ENCODE peak calls at places on chromosomes 5 and 9, in nine cellular contexts. One of them, this sample, is unnamed.

GRCh38 chr9:129201289-129201688 is 23.2 kb upstream of the IER5L start:
- DNase-seq in kidney epithelial cell: no peak
- DNase-seq in SK-N-SH: no peak
- DNase-seq in transverse colon: no peak
- DNase-seq in cardiac muscle cell: no peak
- DNase-seq in tibial nerve: no peak
- DNase-seq in A549: no peak
- DNase-seq in fibroblast of pulmonary artery: no peak
- DNase-seq in tibial artery: no peak
- DNase-seq in this sample: no peak

GRCh38 chr5:132370241-132370820 is 821 bp downstream of the SLC22A5 start:
- DNase-seq in kidney epithelial cell: no peak
- DNase-seq in SK-N-SH: no peak
- DNase-seq in transverse colon: no peak
- DNase-seq in cardiac muscle cell: no peak
- DNase-seq in tibial nerve: no peak
- DNase-seq in A549: no peak
- DNase-seq in fibroblast of pulmonary artery: no peak
- DNase-seq in tibial artery: no peak
- DNase-seq in this sample: no peak

GRCh38 chr9:126298319-126298801 is 28.3 kb upstream of the MVB12B start:
- DNase-seq in kidney epithelial cell: no peak
- DNase-seq in SK-N-SH: no peak
- DNase-seq in transverse colon: peak; percentile 74
- DNase-seq in cardiac muscle cell: no peak
- DNase-seq in tibial nerve: no peak
- DNase-seq in A549: no peak
- DNase-seq in fibroblast of pulmonary artery: no peak
- DNase-seq in tibial artery: no peak
- DNase-seq in this sample: no peak

GRCh38 chr9:38733503-38733902 is 13.6 kb upstream of the FAM240B start:
- DNase-seq in kidney epithelial cell: no peak
- DNase-seq in SK-N-SH: no peak
- DNase-seq in transverse colon: no peak
- DNase-seq in cardiac muscle cell: no peak
- DNase-seq in tibial nerve: no peak
- DNase-seq in A549: no peak
- DNase-seq in fibroblast of pulmonary artery: no peak
- DNase-seq in tibial artery: no peak
- DNase-seq in this sample: no peak

GRCh38 chr5:135249658-135250057 is 149.4 kb downstream of the MACROH2A1 start:
- DNase-seq in kidney epithelial cell: no peak
- DNase-seq in SK-N-SH: no peak
- DNase-seq in transverse colon: no peak
- DNase-seq in cardiac muscle cell: no peak
- DNase-seq in tibial nerve: no peak
- DNase-seq in A549: no peak
- DNase-seq in fibroblast of pulmonary artery: no peak
- DNase-seq in tibial artery: no peak
- DNase-seq in this sample: no peak

GRCh38 chr9:131960805-131961495 is 118.7 kb downstream of the MED27 start:
- DNase-seq in kidney epithelial cell: no peak
- DNase-seq in SK-N-SH: no peak
- DNase-seq in transverse colon: no peak
- DNase-seq in cardiac muscle cell: no peak
- DNase-seq in tibial nerve: no peak
- DNase-seq in A549: no peak
- DNase-seq in fibroblast of pulmonary artery: no peak
- DNase-seq in tibial artery: no peak
- DNase-seq in this sample: no peak

GRCh38 chr5:140549237-140550144 is 2.0 kb downstream of the EIF4EBP3 start:
- DNase-seq in kidney epithelial cell: no peak
- DNase-seq in SK-N-SH: peak; percentile 71
- DNase-seq in transverse colon: peak; percentile 81
- DNase-seq in cardiac muscle cell: peak; percentile 28
- DNase-seq in tibial nerve: no peak
- DNase-seq in A549: no peak
- DNase-seq in fibroblast of pulmonary artery: peak; percentile 58
- DNase-seq in tibial artery: peak; percentile 56
- DNase-seq in this sample: peak; percentile 37

GRCh38 chr9:136668983-136669790 is 6.5 kb downstream of the EGFL7 start:
- DNase-seq in kidney epithelial cell: no peak
- DNase-seq in SK-N-SH: no peak
- DNase-seq in transverse colon: no peak
- DNase-seq in cardiac muscle cell: no peak
- DNase-seq in tibial nerve: no peak
- DNase-seq in A549: peak; percentile 61
- DNase-seq in fibroblast of pulmonary artery: no peak
- DNase-seq in tibial artery: no peak
- DNase-seq in this sample: no peak

GRCh38 chr5:169288066-169288753 is 12.7 kb downstream of the SLIT3 start:
- DNase-seq in kidney epithelial cell: no peak
- DNase-seq in SK-N-SH: no peak
- DNase-seq in transverse colon: no peak
- DNase-seq in cardiac muscle cell: no peak
- DNase-seq in tibial nerve: no peak
- DNase-seq in A549: no peak
- DNase-seq in fibroblast of pulmonary artery: no peak
- DNase-seq in tibial artery: no peak
- DNase-seq in this sample: no peak

GRCh38 chr9:121503443-121503842 is 3.8 kb upstream of the GGTA1 start:
- DNase-seq in kidney epithelial cell: no peak
- DNase-seq in SK-N-SH: peak; percentile 60
- DNase-seq in transverse colon: no peak
- DNase-seq in cardiac muscle cell: no peak
- DNase-seq in tibial nerve: no peak
- DNase-seq in A549: no peak
- DNase-seq in fibroblast of pulmonary artery: no peak
- DNase-seq in tibial artery: peak; percentile 30
- DNase-seq in this sample: no peak

GRCh38 chr5:61200582-61201155 is 38.4 kb upstream of the SMIM15 start:
- DNase-seq in kidney epithelial cell: no peak
- DNase-seq in SK-N-SH: no peak
- DNase-seq in transverse colon: no peak
- DNase-seq in cardiac muscle cell: no peak
- DNase-seq in tibial nerve: no peak
- DNase-seq in A549: no peak
- DNase-seq in fibroblast of pulmonary artery: peak; percentile 16
- DNase-seq in tibial artery: no peak
- DNase-seq in this sample: no peak

GRCh38 chr5:50749181-50749580 is 82.7 kb downstream of the PARP8 start:
- DNase-seq in kidney epithelial cell: no peak
- DNase-seq in SK-N-SH: no peak
- DNase-seq in transverse colon: no peak
- DNase-seq in cardiac muscle cell: no peak
- DNase-seq in tibial nerve: no peak
- DNase-seq in A549: no peak
- DNase-seq in fibroblast of pulmonary artery: no peak
- DNase-seq in tibial artery: no peak
- DNase-seq in this sample: no peak

GRCh38 chr9:131838581-131839280 is 98.9 kb upstream of the RAPGEF1 start:
- DNase-seq in kidney epithelial cell: no peak
- DNase-seq in SK-N-SH: no peak
- DNase-seq in transverse colon: no peak
- DNase-seq in cardiac muscle cell: no peak
- DNase-seq in tibial nerve: no peak
- DNase-seq in A549: no peak
- DNase-seq in fibroblast of pulmonary artery: no peak
- DNase-seq in tibial artery: no peak
- DNase-seq in this sample: no peak

GRCh38 chr5:180720501-180720900 is 19.4 kb downstream of the OR2Y1 start:
- DNase-seq in kidney epithelial cell: no peak
- DNase-seq in SK-N-SH: no peak
- DNase-seq in transverse colon: no peak
- DNase-seq in cardiac muscle cell: no peak
- DNase-seq in tibial nerve: no peak
- DNase-seq in A549: no peak
- DNase-seq in fibroblast of pulmonary artery: no peak
- DNase-seq in tibial artery: no peak
- DNase-seq in this sample: no peak

GRCh38 chr5:65332591-65332990 is 149.1 kb downstream of the ADAMTS6 start:
- DNase-seq in kidney epithelial cell: no peak
- DNase-seq in SK-N-SH: no peak
- DNase-seq in transverse colon: no peak
- DNase-seq in cardiac muscle cell: peak; percentile 0
- DNase-seq in tibial nerve: no peak
- DNase-seq in A549: no peak
- DNase-seq in fibroblast of pulmonary artery: no peak
- DNase-seq in tibial artery: no peak
- DNase-seq in this sample: no peak

GRCh38 chr5:137572042-137572695 is 73.0 kb upstream of the SPOCK1 start:
- DNase-seq in kidney epithelial cell: no peak
- DNase-seq in SK-N-SH: no peak
- DNase-seq in transverse colon: no peak
- DNase-seq in cardiac muscle cell: no peak
- DNase-seq in tibial nerve: no peak
- DNase-seq in A549: no peak
- DNase-seq in fibroblast of pulmonary artery: no peak
- DNase-seq in tibial artery: no peak
- DNase-seq in this sample: no peak

GRCh38 chr9:26566141-26566540 is 326.5 kb downstream of the CAAP1 start:
- DNase-seq in kidney epithelial cell: no peak
- DNase-seq in SK-N-SH: no peak
- DNase-seq in transverse colon: no peak
- DNase-seq in cardiac muscle cell: no peak
- DNase-seq in tibial nerve: no peak
- DNase-seq in A549: no peak
- DNase-seq in fibroblast of pulmonary artery: no peak
- DNase-seq in tibial artery: no peak
- DNase-seq in this sample: no peak

GRCh38 chr5:79240561-79240960 is 4.6 kb downstream of the JMY start:
- DNase-seq in kidney epithelial cell: no peak
- DNase-seq in SK-N-SH: no peak
- DNase-seq in transverse colon: no peak
- DNase-seq in cardiac muscle cell: no peak
- DNase-seq in tibial nerve: no peak
- DNase-seq in A549: no peak
- DNase-seq in fibroblast of pulmonary artery: no peak
- DNase-seq in tibial artery: no peak
- DNase-seq in this sample: peak; percentile 90
- H3K4me3 ChIP-seq in kidney epithelial cell: no peak overlapping the region
- H3K4me3 ChIP-seq in SK-N-SH: no peak overlapping the region
- H3K4me3 ChIP-seq in transverse colon: no peak overlapping the region
- H3K4me3 ChIP-seq in cardiac muscle cell: no peak overlapping the region
- H3K4me3 ChIP-seq in tibial nerve: no peak overlapping the region
- H3K4me3 ChIP-seq in A549: no peak overlapping the region
- H3K4me3 ChIP-seq in fibroblast of pulmonary artery: no peak overlapping the region
- H3K4me3 ChIP-seq in tibial artery: no peak overlapping the region
- H3K4me3 ChIP-seq in this sample: peak overlapping the region; percentile 35

DNA sequence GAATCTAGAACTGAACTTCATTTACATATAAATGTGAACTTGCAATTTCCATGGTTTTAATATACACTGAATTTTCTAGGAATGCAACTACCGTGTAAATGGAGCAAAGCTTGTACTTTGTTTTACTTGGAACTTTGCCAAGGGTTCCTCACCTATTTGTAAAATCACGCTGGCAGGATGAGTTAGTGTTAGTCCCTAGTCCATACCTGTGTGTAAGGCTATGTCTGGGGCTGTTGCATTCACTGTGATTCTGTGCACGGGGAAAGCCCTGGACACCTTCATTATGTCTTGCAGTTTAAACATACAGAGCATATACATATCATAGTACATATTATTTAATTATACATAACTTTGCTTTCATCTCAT is 119.9 kb downstream of the PAX5 start:
- DNase-seq in kidney epithelial cell: no peak
- DNase-seq in SK-N-SH: no peak
- DNase-seq in transverse colon: no peak
- DNase-seq in cardiac muscle cell: no peak
- DNase-seq in tibial nerve: no peak
- DNase-seq in A549: no peak
- DNase-seq in fibroblast of pulmonary artery: no peak
- DNase-seq in tibial artery: no peak
- DNase-seq in this sample: peak; percentile 27
- TF ChIP-seq CTCF in kidney epithelial cell: no peak
- TF ChIP-seq CTCF in SK-N-SH: no peak
- TF ChIP-seq CTCF in transverse colon: no peak
- TF ChIP-seq CTCF in cardiac muscle cell: no peak
- TF ChIP-seq CTCF in tibial nerve: no peak
- TF ChIP-seq CTCF in A549: no peak
- TF ChIP-seq CTCF in fibroblast of pulmonary artery: no peak
- TF ChIP-seq CTCF in tibial artery: no peak
- TF ChIP-seq CTCF in this sample: no peak

DNA sequence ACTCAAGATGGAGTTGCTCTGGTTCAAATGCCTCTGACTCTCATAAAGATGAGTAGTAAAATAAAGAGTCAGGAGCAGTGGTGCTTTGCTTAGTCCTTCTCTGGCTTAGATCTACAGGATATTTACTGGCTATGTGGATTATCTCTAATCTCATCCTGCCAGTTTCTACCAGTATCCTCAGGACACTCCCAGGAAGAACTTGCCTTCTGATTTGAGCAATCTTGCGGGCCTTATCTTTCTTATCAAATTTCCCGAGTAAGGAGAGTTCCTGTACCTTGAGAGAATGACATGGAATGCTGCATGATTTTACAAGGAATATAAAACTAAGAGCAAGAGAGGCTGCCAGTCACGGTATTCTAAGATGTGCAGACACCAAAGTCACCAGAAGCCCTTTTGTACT is 364.0 kb downstream of the ARHGEF28 start:
- DNase-seq in kidney epithelial cell: no peak
- DNase-seq in SK-N-SH: no peak
- DNase-seq in transverse colon: no peak
- DNase-seq in cardiac muscle cell: no peak
- DNase-seq in tibial nerve: no peak
- DNase-seq in A549: no peak
- DNase-seq in fibroblast of pulmonary artery: no peak
- DNase-seq in tibial artery: no peak
- DNase-seq in this sample: peak; percentile 63
- H3K4me3 ChIP-seq in kidney epithelial cell: no peak overlapping the region
- H3K4me3 ChIP-seq in SK-N-SH: no peak overlapping the region
- H3K4me3 ChIP-seq in transverse colon: no peak overlapping the region
- H3K4me3 ChIP-seq in cardiac muscle cell: no peak overlapping the region
- H3K4me3 ChIP-seq in tibial nerve: no peak overlapping the region
- H3K4me3 ChIP-seq in A549: no peak overlapping the region
- H3K4me3 ChIP-seq in fibroblast of pulmonary artery: no peak overlapping the region
- H3K4me3 ChIP-seq in tibial artery: no peak overlapping the region
- H3K4me3 ChIP-seq in this sample: no peak overlapping the region

DNA sequence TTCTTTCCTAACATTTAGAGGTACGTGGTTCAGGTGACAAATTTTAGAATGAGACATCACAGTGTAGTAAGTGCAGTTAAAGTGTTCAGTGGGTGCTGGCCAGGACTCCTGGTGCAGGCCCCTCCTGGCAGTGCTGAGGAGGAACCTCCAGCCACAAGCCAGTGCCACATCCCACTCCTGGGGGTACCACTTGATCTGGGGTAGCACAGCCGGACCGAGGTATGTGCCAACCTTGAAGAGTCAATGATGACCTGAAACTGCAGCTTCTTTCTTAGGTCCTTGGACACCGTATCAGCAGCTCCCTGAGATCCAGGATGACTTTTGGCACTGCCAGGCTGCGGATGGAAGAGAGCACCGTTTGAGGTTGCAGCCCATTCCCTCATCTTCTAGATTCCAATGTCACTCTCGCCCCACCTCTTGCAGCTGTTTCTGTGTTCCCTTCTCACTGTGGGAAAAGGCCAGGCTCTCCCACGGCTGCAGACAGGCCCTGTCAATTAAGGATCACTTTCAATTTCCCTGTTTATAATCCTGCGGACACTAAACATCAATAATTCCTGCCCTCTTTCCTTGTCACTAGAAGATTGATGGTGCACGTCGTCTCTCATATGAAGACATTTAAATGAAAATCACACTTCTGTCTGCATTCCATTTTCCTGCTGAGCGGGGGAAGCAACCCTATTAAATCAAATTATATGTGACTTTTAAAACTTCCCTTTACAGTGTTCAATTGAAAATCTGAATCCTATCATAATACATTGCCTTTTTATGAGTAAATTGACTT is 310.6 kb upstream of the IRX4 start:
- DNase-seq in kidney epithelial cell: no peak
- DNase-seq in SK-N-SH: no peak
- DNase-seq in transverse colon: no peak
- DNase-seq in cardiac muscle cell: no peak
- DNase-seq in tibial nerve: no peak
- DNase-seq in A549: no peak
- DNase-seq in fibroblast of pulmonary artery: no peak
- DNase-seq in tibial artery: no peak
- DNase-seq in this sample: no peak
- TF ChIP-seq CTCF in kidney epithelial cell: no peak
- TF ChIP-seq CTCF in SK-N-SH: no peak
- TF ChIP-seq CTCF in transverse colon: no peak
- TF ChIP-seq CTCF in cardiac muscle cell: no peak
- TF ChIP-seq CTCF in tibial nerve: no peak
- TF ChIP-seq CTCF in A549: no peak
- TF ChIP-seq CTCF in fibroblast of pulmonary artery: no peak
- TF ChIP-seq CTCF in tibial artery: no peak
- TF ChIP-seq CTCF in this sample: no peak

This sample was measured in LNCaP clone FGC.